ENCODE peak calls at places on chromosomes 12 and 14, in seven cellular contexts. One of them, this sample, is unnamed.
A peak's percentile ranks its signal among the peaks of the same experiment; 100 is the strongest.

GRCh38 chr12:108176292-108176691 is 47.2 kb downstream of the WSCD2 start:
- DNase-seq in BJ: no peak
- DNase-seq in CD14-positive monocyte: no peak
- DNase-seq in RWPE1: no peak
- DNase-seq in transverse colon: no peak
- DNase-seq in mesothelial cell of epicardium: no peak
- DNase-seq in Caco-2: no peak
- DNase-seq in this sample: no peak

GRCh38 chr14:20247651-20248246 is 8.7 kb downstream of the OR11H4 start:
- DNase-seq in transverse colon: no peak
- DNase-seq in mesothelial cell of epicardium: no peak
- DNase-seq in RWPE1: peak; percentile 33
- DNase-seq in CD14-positive monocyte: no peak
- DNase-seq in BJ: no peak
- DNase-seq in Caco-2: no peak
- DNase-seq in this sample: peak; percentile 55

GRCh38 chr12:45586486-45586885 is 143.0 kb upstream of the ARID2 start:
- DNase-seq in CD14-positive monocyte: no peak
- DNase-seq in mesothelial cell of epicardium: no peak
- DNase-seq in BJ: no peak
- DNase-seq in transverse colon: peak; percentile 18
- DNase-seq in Caco-2: no peak
- DNase-seq in RWPE1: no peak
- DNase-seq in this sample: no peak

GRCh38 chr12:46401703-46402102 is 29.1 kb upstream of the SLC38A2 start:
- DNase-seq in CD14-positive monocyte: no peak
- DNase-seq in BJ: no peak
- DNase-seq in mesothelial cell of epicardium: no peak
- DNase-seq in Caco-2: no peak
- DNase-seq in transverse colon: peak; percentile 41
- DNase-seq in RWPE1: no peak
- DNase-seq in this sample: peak; percentile 49

GRCh38 chr12:24798335-24798734 is 150.6 kb downstream of the BCAT1 start:
- DNase-seq in mesothelial cell of epicardium: no peak
- DNase-seq in BJ: no peak
- DNase-seq in CD14-positive monocyte: no peak
- DNase-seq in transverse colon: no peak
- DNase-seq in RWPE1: no peak
- DNase-seq in Caco-2: no peak
- DNase-seq in this sample: no peak

GRCh38 chr12:1367731-1368285 is 226.6 kb downstream of the FBXL14 start:
- DNase-seq in transverse colon: no peak
- DNase-seq in RWPE1: no peak
- DNase-seq in CD14-positive monocyte: no peak
- DNase-seq in mesothelial cell of epicardium: no peak
- DNase-seq in Caco-2: no peak
- DNase-seq in BJ: no peak
- DNase-seq in this sample: no peak

GRCh38 chr12:47356129-47356622 is 276.4 kb upstream of the AMIGO2 start:
- DNase-seq in CD14-positive monocyte: peak; percentile 66
- DNase-seq in Caco-2: no peak
- DNase-seq in mesothelial cell of epicardium: no peak
- DNase-seq in RWPE1: no peak
- DNase-seq in transverse colon: no peak
- DNase-seq in BJ: no peak
- DNase-seq in this sample: no peak

GRCh38 chr14:68791078-68791983 is 1.5 kb downstream of the ZFP36L1 start:
- DNase-seq in BJ: no peak
- DNase-seq in transverse colon: no peak
- DNase-seq in CD14-positive monocyte: peak; percentile 42
- DNase-seq in Caco-2: no peak
- DNase-seq in RWPE1: no peak
- DNase-seq in mesothelial cell of epicardium: no peak
- DNase-seq in this sample: peak; percentile 49

GRCh38 chr12:100574262-100575074 is 984 bp downstream of the GAS2L3 start:
- DNase-seq in Caco-2: no peak
- DNase-seq in BJ: no peak
- DNase-seq in transverse colon: no peak
- DNase-seq in mesothelial cell of epicardium: no peak
- DNase-seq in RWPE1: peak; percentile 49
- DNase-seq in CD14-positive monocyte: no peak
- DNase-seq in this sample: peak; percentile 68

GRCh38 chr12:3885179-3886094 is 12.2 kb upstream of the PARP11 start:
- DNase-seq in RWPE1: peak; percentile 11
- DNase-seq in transverse colon: no peak
- DNase-seq in Caco-2: no peak
- DNase-seq in mesothelial cell of epicardium: no peak
- DNase-seq in CD14-positive monocyte: no peak
- DNase-seq in BJ: no peak
- DNase-seq in this sample: peak; percentile 47

GRCh38 chr12:121072147-121072546 is 33.1 kb upstream of the OASL start:
- DNase-seq in mesothelial cell of epicardium: no peak
- DNase-seq in Caco-2: no peak
- DNase-seq in BJ: no peak
- DNase-seq in transverse colon: no peak
- DNase-seq in RWPE1: no peak
- DNase-seq in CD14-positive monocyte: no peak
- DNase-seq in this sample: no peak

GRCh38 chr12:132397152-132397933 is 68.0 kb upstream of the GALNT9 start:
- DNase-seq in mesothelial cell of epicardium: no peak
- DNase-seq in RWPE1: no peak
- DNase-seq in CD14-positive monocyte: peak; percentile 24
- DNase-seq in Caco-2: peak; percentile 71
- DNase-seq in transverse colon: no peak
- DNase-seq in BJ: no peak
- DNase-seq in this sample: no peak

GRCh38 chr12:131507881-131508280 is 203.0 kb upstream of the SFSWAP start:
- DNase-seq in transverse colon: no peak
- DNase-seq in CD14-positive monocyte: no peak
- DNase-seq in RWPE1: no peak
- DNase-seq in mesothelial cell of epicardium: no peak
- DNase-seq in Caco-2: no peak
- DNase-seq in BJ: no peak
- DNase-seq in this sample: no peak

GRCh38 chr14:88005978-88006851 is 1.3 kb downstream of the GPR65 start:
- DNase-seq in CD14-positive monocyte: peak; percentile 79
- DNase-seq in Caco-2: no peak
- DNase-seq in transverse colon: peak; percentile 30
- DNase-seq in RWPE1: no peak
- DNase-seq in mesothelial cell of epicardium: no peak
- DNase-seq in BJ: no peak
- DNase-seq in this sample: no peak

GRCh38 chr12:42587564-42588307 is 1.8 kb downstream of the PRICKLE1 start:
- DNase-seq in transverse colon: no peak
- DNase-seq in Caco-2: peak; percentile 48
- DNase-seq in mesothelial cell of epicardium: no peak
- DNase-seq in CD14-positive monocyte: no peak
- DNase-seq in BJ: no peak
- DNase-seq in RWPE1: no peak
- DNase-seq in this sample: no peak

GRCh38 chr12:77995436-77996167 is 164.9 kb downstream of the NAV3 start:
- DNase-seq in RWPE1: peak; percentile 42
- DNase-seq in transverse colon: no peak
- DNase-seq in BJ: peak; percentile 32
- DNase-seq in mesothelial cell of epicardium: no peak
- DNase-seq in Caco-2: no peak
- DNase-seq in CD14-positive monocyte: no peak
- DNase-seq in this sample: peak; percentile 59

GRCh38 chr12:87136330-87136976 is 880.3 kb upstream of the MGAT4C start:
- DNase-seq in transverse colon: no peak
- DNase-seq in BJ: no peak
- DNase-seq in mesothelial cell of epicardium: no peak
- DNase-seq in Caco-2: no peak
- DNase-seq in CD14-positive monocyte: no peak
- DNase-seq in RWPE1: no peak
- DNase-seq in this sample: no peak

GRCh38 chr12:87140257-87140656 is 884.1 kb upstream of the MGAT4C start:
- DNase-seq in Caco-2: no peak
- DNase-seq in transverse colon: no peak
- DNase-seq in BJ: no peak
- DNase-seq in CD14-positive monocyte: no peak
- DNase-seq in mesothelial cell of epicardium: no peak
- DNase-seq in RWPE1: peak; percentile 8
- DNase-seq in this sample: peak; percentile 76

GRCh38 chr12:87141091-87141490 is 884.9 kb upstream of the MGAT4C start:
- DNase-seq in BJ: no peak
- DNase-seq in CD14-positive monocyte: no peak
- DNase-seq in Caco-2: no peak
- DNase-seq in transverse colon: no peak
- DNase-seq in RWPE1: no peak
- DNase-seq in mesothelial cell of epicardium: no peak
- DNase-seq in this sample: no peak

GRCh38 chr12:87142346-87142745 is 886.2 kb upstream of the MGAT4C start:
- DNase-seq in Caco-2: no peak
- DNase-seq in BJ: no peak
- DNase-seq in RWPE1: no peak
- DNase-seq in mesothelial cell of epicardium: no peak
- DNase-seq in transverse colon: no peak
- DNase-seq in CD14-positive monocyte: no peak
- DNase-seq in this sample: peak; percentile 42
- TF ChIP-seq CTCF in Caco-2: no peak
- TF ChIP-seq CTCF in BJ: no peak
- TF ChIP-seq CTCF in RWPE1: no peak
- TF ChIP-seq CTCF in mesothelial cell of epicardium: no peak
- TF ChIP-seq CTCF in transverse colon: no peak
- TF ChIP-seq CTCF in CD14-positive monocyte: no peak
- TF ChIP-seq CTCF in this sample: no peak

DNA sequence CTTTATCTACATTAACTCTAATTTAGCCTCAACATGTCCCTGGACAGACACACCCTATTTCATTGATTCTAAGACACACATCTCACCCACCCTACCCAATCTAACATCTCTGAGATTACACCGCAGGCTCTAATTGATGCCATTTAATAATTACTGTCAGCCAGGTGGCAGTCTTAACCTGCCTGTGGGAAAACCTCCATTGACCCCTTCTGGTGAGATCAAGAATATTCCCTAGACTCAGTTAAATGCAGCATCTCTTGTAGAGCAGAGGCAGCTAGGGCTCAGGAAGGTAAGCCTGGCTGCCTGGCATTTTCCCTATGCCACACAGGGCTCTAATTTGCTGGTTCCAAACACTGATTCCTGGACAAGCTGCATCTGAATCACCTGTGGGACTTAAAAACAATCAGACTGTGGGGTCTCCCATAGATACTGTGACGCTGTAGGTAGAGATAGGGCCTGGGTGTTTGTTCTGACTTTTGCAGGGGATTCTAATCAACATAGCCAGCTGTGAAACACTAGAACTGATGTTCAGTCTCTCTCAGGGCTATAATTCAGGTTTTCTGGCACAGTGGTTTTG is 14.3 kb downstream of the MCRS1 start:
- DNase-seq in CD14-positive monocyte: no peak
- DNase-seq in transverse colon: no peak
- DNase-seq in mesothelial cell of epicardium: no peak
- DNase-seq in Caco-2: no peak
- DNase-seq in BJ: no peak
- DNase-seq in RWPE1: peak; percentile 70
- DNase-seq in this sample: peak; percentile 65
- TF ChIP-seq CTCF in CD14-positive monocyte: peak; percentile 16
- TF ChIP-seq CTCF in transverse colon: peak; percentile 40
- TF ChIP-seq CTCF in mesothelial cell of epicardium: peak; percentile 17
- TF ChIP-seq CTCF in Caco-2: peak; percentile 93
- TF ChIP-seq CTCF in BJ: peak; percentile 28
- TF ChIP-seq CTCF in RWPE1: peak; percentile 60
- TF ChIP-seq CTCF in this sample: peak; percentile 58

GRCh38 chr12:112930350-112930749 is 7.9 kb upstream of the OAS3 start:
- DNase-seq in RWPE1: no peak
- DNase-seq in Caco-2: no peak
- DNase-seq in transverse colon: no peak
- DNase-seq in BJ: no peak
- DNase-seq in CD14-positive monocyte: no peak
- DNase-seq in mesothelial cell of epicardium: no peak
- DNase-seq in this sample: no peak

GRCh38 chr12:112927475-112927874 is 10.8 kb upstream of the OAS3 start:
- DNase-seq in mesothelial cell of epicardium: no peak
- DNase-seq in transverse colon: no peak
- DNase-seq in RWPE1: no peak
- DNase-seq in BJ: no peak
- DNase-seq in CD14-positive monocyte: no peak
- DNase-seq in Caco-2: no peak
- DNase-seq in this sample: no peak

GRCh38 chr12:112929715-112930114 is 8.6 kb upstream of the OAS3 start:
- DNase-seq in transverse colon: no peak
- DNase-seq in Caco-2: no peak
- DNase-seq in mesothelial cell of epicardium: no peak
- DNase-seq in RWPE1: no peak
- DNase-seq in CD14-positive monocyte: no peak
- DNase-seq in BJ: no peak
- DNase-seq in this sample: no peak

GRCh38 chr12:112927925-112928324 is 10.3 kb upstream of the OAS3 start:
- DNase-seq in RWPE1: no peak
- DNase-seq in mesothelial cell of epicardium: no peak
- DNase-seq in BJ: no peak
- DNase-seq in Caco-2: no peak
- DNase-seq in transverse colon: no peak
- DNase-seq in CD14-positive monocyte: no peak
- DNase-seq in this sample: no peak

GRCh38 chr12:112928978-112929377 is 9.3 kb upstream of the OAS3 start:
- DNase-seq in BJ: no peak
- DNase-seq in transverse colon: no peak
- DNase-seq in RWPE1: no peak
- DNase-seq in CD14-positive monocyte: no peak
- DNase-seq in Caco-2: no peak
- DNase-seq in mesothelial cell of epicardium: no peak
- DNase-seq in this sample: peak; percentile 10
- TF ChIP-seq CTCF in BJ: no peak
- TF ChIP-seq CTCF in transverse colon: no peak
- TF ChIP-seq CTCF in RWPE1: no peak
- TF ChIP-seq CTCF in CD14-positive monocyte: no peak
- TF ChIP-seq CTCF in Caco-2: no peak
- TF ChIP-seq CTCF in mesothelial cell of epicardium: no peak
- TF ChIP-seq CTCF in this sample: no peak

DNA sequence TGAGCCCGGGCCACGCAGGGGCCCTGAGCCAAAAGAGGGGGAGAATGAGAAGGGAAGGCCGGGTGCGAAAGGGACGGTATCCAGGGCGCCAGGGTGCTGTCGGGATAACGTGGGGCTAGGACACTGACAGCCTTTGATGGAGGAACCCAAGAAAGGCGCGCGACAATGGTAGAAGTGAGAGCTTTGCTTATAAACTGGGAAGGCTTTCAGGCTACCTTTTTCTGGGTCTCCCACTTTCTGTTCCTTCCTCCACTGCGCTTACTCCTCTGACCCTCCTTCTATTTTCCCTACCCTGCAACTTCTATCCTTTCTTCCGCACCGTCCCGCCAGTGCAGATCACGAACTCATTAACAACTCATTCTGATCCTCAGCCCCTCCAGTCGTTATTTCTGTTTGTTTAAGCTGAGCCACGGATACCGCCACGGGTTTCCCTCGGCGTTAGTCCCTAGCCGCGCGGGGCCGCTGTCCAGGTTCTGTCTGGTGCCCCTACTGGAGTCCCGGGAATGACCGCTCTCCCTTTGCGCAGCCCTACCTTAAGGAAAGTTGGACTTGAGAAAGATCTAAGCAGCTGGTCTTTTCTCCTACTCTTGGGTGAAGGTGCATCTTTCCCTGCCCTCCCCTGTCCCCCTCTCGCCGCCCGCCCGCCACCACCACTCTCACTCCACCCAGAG is 3.0 kb downstream of the SSTR1 start:
- DNase-seq in CD14-positive monocyte: no peak
- DNase-seq in transverse colon: no peak
- DNase-seq in RWPE1: no peak
- DNase-seq in Caco-2: no peak
- DNase-seq in BJ: no peak
- DNase-seq in mesothelial cell of epicardium: no peak
- DNase-seq in this sample: no peak
- TF ChIP-seq CTCF in CD14-positive monocyte: no peak
- TF ChIP-seq CTCF in transverse colon: no peak
- TF ChIP-seq CTCF in RWPE1: no peak
- TF ChIP-seq CTCF in Caco-2: no peak
- TF ChIP-seq CTCF in BJ: peak; percentile 71
- TF ChIP-seq CTCF in mesothelial cell of epicardium: no peak
- TF ChIP-seq CTCF in this sample: no peak

GRCh38 chr12:13405961-13406703 is 209.6 kb downstream of the EMP1 start:
- DNase-seq in CD14-positive monocyte: no peak
- DNase-seq in mesothelial cell of epicardium: no peak
- DNase-seq in BJ: no peak
- DNase-seq in RWPE1: no peak
- DNase-seq in Caco-2: no peak
- DNase-seq in transverse colon: no peak
- DNase-seq in this sample: no peak
- TF ChIP-seq CTCF in CD14-positive monocyte: no peak
- TF ChIP-seq CTCF in mesothelial cell of epicardium: no peak
- TF ChIP-seq CTCF in BJ: no peak
- TF ChIP-seq CTCF in RWPE1: no peak
- TF ChIP-seq CTCF in Caco-2: no peak
- TF ChIP-seq CTCF in transverse colon: no peak
- TF ChIP-seq CTCF in this sample: no peak